ENCODE peak calls at places on chromosomes 3 and 15, in eight cellular contexts. One of them, this sample, is unnamed.

GRCh38 chr3:195221015-195221853 is 49.7 kb downstream of the XXYLT1 start:
- DNase-seq in substantia nigra: no peak
- DNase-seq in pancreas: no peak
- DNase-seq in ELR: no peak
- DNase-seq in stimulated activated CD4-positive, alpha-beta T cell treated with anti-CD3 and anti-CD28 coated beads, Interleukin-12 subunit alpha, Interleukin-12 subunit beta, amount 100 ng/mL, for 4 hours: no peak
- DNase-seq in NCI-H1436: no peak
- DNase-seq in AG04449: no peak
- DNase-seq in uterus: peak; percentile 40
- DNase-seq in this sample: no peak

GRCh38 chr3:100609305-100609704 is at the start of gene ADGRG7:
- DNase-seq in substantia nigra: no peak
- DNase-seq in pancreas: no peak
- DNase-seq in ELR: no peak
- DNase-seq in stimulated activated CD4-positive, alpha-beta T cell treated with anti-CD3 and anti-CD28 coated beads, Interleukin-12 subunit alpha, Interleukin-12 subunit beta, amount 100 ng/mL, for 4 hours: no peak
- DNase-seq in NCI-H1436: no peak
- DNase-seq in AG04449: no peak
- DNase-seq in uterus: no peak
- DNase-seq in this sample: no peak

GRCh38 chr3:138593488-138594149 is 441 bp downstream of the CEP70 start:
- DNase-seq in substantia nigra: no peak
- DNase-seq in pancreas: no peak
- DNase-seq in ELR: peak; percentile 8
- DNase-seq in stimulated activated CD4-positive, alpha-beta T cell treated with anti-CD3 and anti-CD28 coated beads, Interleukin-12 subunit alpha, Interleukin-12 subunit beta, amount 100 ng/mL, for 4 hours: no peak
- DNase-seq in NCI-H1436: no peak
- DNase-seq in AG04449: no peak
- DNase-seq in uterus: no peak
- DNase-seq in this sample: no peak

GRCh38 chr15:37789881-37790280 is 144.6 kb upstream of the TMCO5A start:
- DNase-seq in substantia nigra: no peak
- DNase-seq in pancreas: no peak
- DNase-seq in ELR: peak; percentile 79
- DNase-seq in stimulated activated CD4-positive, alpha-beta T cell treated with anti-CD3 and anti-CD28 coated beads, Interleukin-12 subunit alpha, Interleukin-12 subunit beta, amount 100 ng/mL, for 4 hours: no peak
- DNase-seq in NCI-H1436: no peak
- DNase-seq in AG04449: peak; percentile 26
- DNase-seq in uterus: no peak
- DNase-seq in this sample: no peak

GRCh38 chr3:194806991-194807685 is 121.5 kb downstream of the FAM43A start:
- DNase-seq in substantia nigra: no peak
- DNase-seq in pancreas: no peak
- DNase-seq in ELR: peak; percentile 23
- DNase-seq in stimulated activated CD4-positive, alpha-beta T cell treated with anti-CD3 and anti-CD28 coated beads, Interleukin-12 subunit alpha, Interleukin-12 subunit beta, amount 100 ng/mL, for 4 hours: no peak
- DNase-seq in NCI-H1436: no peak
- DNase-seq in AG04449: no peak
- DNase-seq in uterus: no peak
- DNase-seq in this sample: no peak

GRCh38 chr15:63497642-63498100 is 6.7 kb upstream of the USP3 start:
- DNase-seq in substantia nigra: no peak
- DNase-seq in pancreas: no peak
- DNase-seq in ELR: no peak
- DNase-seq in stimulated activated CD4-positive, alpha-beta T cell treated with anti-CD3 and anti-CD28 coated beads, Interleukin-12 subunit alpha, Interleukin-12 subunit beta, amount 100 ng/mL, for 4 hours: no peak
- DNase-seq in NCI-H1436: no peak
- DNase-seq in AG04449: no peak
- DNase-seq in uterus: no peak
- DNase-seq in this sample: peak; percentile 63

GRCh38 chr3:13088020-13089006 is 15.1 kb upstream of the IQSEC1 start:
- DNase-seq in substantia nigra: no peak
- DNase-seq in pancreas: no peak
- DNase-seq in ELR: no peak
- DNase-seq in stimulated activated CD4-positive, alpha-beta T cell treated with anti-CD3 and anti-CD28 coated beads, Interleukin-12 subunit alpha, Interleukin-12 subunit beta, amount 100 ng/mL, for 4 hours: no peak
- DNase-seq in NCI-H1436: no peak
- DNase-seq in AG04449: no peak
- DNase-seq in uterus: no peak
- DNase-seq in this sample: peak; percentile 78

GRCh38 chr15:94266789-94267188 is 35.4 kb downstream of the MCTP2 start:
- DNase-seq in substantia nigra: no peak
- DNase-seq in pancreas: no peak
- DNase-seq in ELR: no peak
- DNase-seq in stimulated activated CD4-positive, alpha-beta T cell treated with anti-CD3 and anti-CD28 coated beads, Interleukin-12 subunit alpha, Interleukin-12 subunit beta, amount 100 ng/mL, for 4 hours: no peak
- DNase-seq in NCI-H1436: no peak
- DNase-seq in AG04449: no peak
- DNase-seq in uterus: no peak
- DNase-seq in this sample: no peak

GRCh38 chr15:59828871-59829270 is 139.8 kb upstream of the BNIP2 start:
- DNase-seq in substantia nigra: no peak
- DNase-seq in pancreas: no peak
- DNase-seq in ELR: no peak
- DNase-seq in stimulated activated CD4-positive, alpha-beta T cell treated with anti-CD3 and anti-CD28 coated beads, Interleukin-12 subunit alpha, Interleukin-12 subunit beta, amount 100 ng/mL, for 4 hours: no peak
- DNase-seq in NCI-H1436: no peak
- DNase-seq in AG04449: no peak
- DNase-seq in uterus: no peak
- DNase-seq in this sample: no peak

GRCh38 chr15:64636101-64636500 is 139.3 kb downstream of the RBPMS2 start:
- DNase-seq in substantia nigra: no peak
- DNase-seq in pancreas: no peak
- DNase-seq in ELR: no peak
- DNase-seq in stimulated activated CD4-positive, alpha-beta T cell treated with anti-CD3 and anti-CD28 coated beads, Interleukin-12 subunit alpha, Interleukin-12 subunit beta, amount 100 ng/mL, for 4 hours: no peak
- DNase-seq in NCI-H1436: peak; percentile 47
- DNase-seq in AG04449: no peak
- DNase-seq in uterus: no peak
- DNase-seq in this sample: no peak

GRCh38 chr3:14152233-14152962 is 26.0 kb downstream of the XPC start:
- DNase-seq in substantia nigra: no peak
- DNase-seq in pancreas: no peak
- DNase-seq in ELR: peak; percentile 41
- DNase-seq in stimulated activated CD4-positive, alpha-beta T cell treated with anti-CD3 and anti-CD28 coated beads, Interleukin-12 subunit alpha, Interleukin-12 subunit beta, amount 100 ng/mL, for 4 hours: no peak
- DNase-seq in NCI-H1436: no peak
- DNase-seq in AG04449: no peak
- DNase-seq in uterus: no peak
- DNase-seq in this sample: no peak

GRCh38 chr3:162338514-162338913 is 841.9 kb downstream of the OTOL1 start:
- DNase-seq in substantia nigra: no peak
- DNase-seq in pancreas: no peak
- DNase-seq in ELR: no peak
- DNase-seq in stimulated activated CD4-positive, alpha-beta T cell treated with anti-CD3 and anti-CD28 coated beads, Interleukin-12 subunit alpha, Interleukin-12 subunit beta, amount 100 ng/mL, for 4 hours: no peak
- DNase-seq in NCI-H1436: no peak
- DNase-seq in AG04449: no peak
- DNase-seq in uterus: no peak
- DNase-seq in this sample: no peak

GRCh38 chr3:45612138-45612537 is 17.6 kb downstream of the LIMD1 start:
- DNase-seq in substantia nigra: no peak
- DNase-seq in pancreas: no peak
- DNase-seq in ELR: no peak
- DNase-seq in stimulated activated CD4-positive, alpha-beta T cell treated with anti-CD3 and anti-CD28 coated beads, Interleukin-12 subunit alpha, Interleukin-12 subunit beta, amount 100 ng/mL, for 4 hours: no peak
- DNase-seq in NCI-H1436: no peak
- DNase-seq in AG04449: no peak
- DNase-seq in uterus: no peak
- DNase-seq in this sample: no peak

GRCh38 chr3:149716984-149717383 is 35.3 kb downstream of the COMMD2 start:
- DNase-seq in substantia nigra: no peak
- DNase-seq in pancreas: no peak
- DNase-seq in ELR: no peak
- DNase-seq in stimulated activated CD4-positive, alpha-beta T cell treated with anti-CD3 and anti-CD28 coated beads, Interleukin-12 subunit alpha, Interleukin-12 subunit beta, amount 100 ng/mL, for 4 hours: no peak
- DNase-seq in NCI-H1436: no peak
- DNase-seq in AG04449: no peak
- DNase-seq in uterus: no peak
- DNase-seq in this sample: no peak

GRCh38 chr3:157460253-157460652 is 23.6 kb downstream of the PTX3 start:
- DNase-seq in substantia nigra: no peak
- DNase-seq in pancreas: no peak
- DNase-seq in ELR: peak; percentile 69
- DNase-seq in stimulated activated CD4-positive, alpha-beta T cell treated with anti-CD3 and anti-CD28 coated beads, Interleukin-12 subunit alpha, Interleukin-12 subunit beta, amount 100 ng/mL, for 4 hours: no peak
- DNase-seq in NCI-H1436: no peak
- DNase-seq in AG04449: no peak
- DNase-seq in uterus: no peak
- DNase-seq in this sample: no peak

GRCh38 chr3:45081506-45081905 is 55.4 kb downstream of the CLEC3B start:
- DNase-seq in substantia nigra: no peak
- DNase-seq in pancreas: no peak
- DNase-seq in ELR: no peak
- DNase-seq in stimulated activated CD4-positive, alpha-beta T cell treated with anti-CD3 and anti-CD28 coated beads, Interleukin-12 subunit alpha, Interleukin-12 subunit beta, amount 100 ng/mL, for 4 hours: no peak
- DNase-seq in NCI-H1436: no peak
- DNase-seq in AG04449: no peak
- DNase-seq in uterus: no peak
- DNase-seq in this sample: no peak

GRCh38 chr15:77482570-77482969 is 61.9 kb downstream of the HMG20A start:
- DNase-seq in substantia nigra: no peak
- DNase-seq in pancreas: no peak
- DNase-seq in ELR: peak; percentile 84
- DNase-seq in stimulated activated CD4-positive, alpha-beta T cell treated with anti-CD3 and anti-CD28 coated beads, Interleukin-12 subunit alpha, Interleukin-12 subunit beta, amount 100 ng/mL, for 4 hours: no peak
- DNase-seq in NCI-H1436: no peak
- DNase-seq in AG04449: peak; percentile 51
- DNase-seq in uterus: no peak
- DNase-seq in this sample: no peak

GRCh38 chr3:143119009-143119914 is at the start of gene CHST2:
- DNase-seq in substantia nigra: peak; percentile 42
- DNase-seq in pancreas: no peak
- DNase-seq in ELR: peak; percentile 86
- DNase-seq in stimulated activated CD4-positive, alpha-beta T cell treated with anti-CD3 and anti-CD28 coated beads, Interleukin-12 subunit alpha, Interleukin-12 subunit beta, amount 100 ng/mL, for 4 hours: peak; percentile 68
- DNase-seq in NCI-H1436: peak; percentile 73
- DNase-seq in AG04449: no peak
- DNase-seq in uterus: peak; percentile 45
- DNase-seq in this sample: peak; percentile 76

GRCh38 chr3:158918008-158918407 is 116.2 kb downstream of the MFSD1 start:
- DNase-seq in substantia nigra: no peak
- DNase-seq in pancreas: peak; percentile 22
- DNase-seq in ELR: peak; percentile 88
- DNase-seq in stimulated activated CD4-positive, alpha-beta T cell treated with anti-CD3 and anti-CD28 coated beads, Interleukin-12 subunit alpha, Interleukin-12 subunit beta, amount 100 ng/mL, for 4 hours: no peak
- DNase-seq in NCI-H1436: peak; percentile 22
- DNase-seq in AG04449: peak; percentile 29
- DNase-seq in uterus: no peak
- DNase-seq in this sample: peak; percentile 8

GRCh38 chr3:182509312-182509711 is 284.0 kb upstream of the ATP11B start:
- DNase-seq in substantia nigra: no peak
- DNase-seq in pancreas: no peak
- DNase-seq in ELR: no peak
- DNase-seq in stimulated activated CD4-positive, alpha-beta T cell treated with anti-CD3 and anti-CD28 coated beads, Interleukin-12 subunit alpha, Interleukin-12 subunit beta, amount 100 ng/mL, for 4 hours: no peak
- DNase-seq in NCI-H1436: no peak
- DNase-seq in AG04449: no peak
- DNase-seq in uterus: no peak
- DNase-seq in this sample: no peak

GRCh38 chr3:458614-459375 is 262.2 kb downstream of the CHL1 start:
- DNase-seq in substantia nigra: no peak
- DNase-seq in pancreas: no peak
- DNase-seq in ELR: no peak
- DNase-seq in stimulated activated CD4-positive, alpha-beta T cell treated with anti-CD3 and anti-CD28 coated beads, Interleukin-12 subunit alpha, Interleukin-12 subunit beta, amount 100 ng/mL, for 4 hours: no peak
- DNase-seq in NCI-H1436: no peak
- DNase-seq in AG04449: no peak
- DNase-seq in uterus: no peak
- DNase-seq in this sample: no peak